ENCODE peak calls at places on chromosomes 6 and 20, in five cellular contexts. X is Panc1, C is upper lobe of left lung, H is breast epithelium, R is GM23338. G is an unnamed sample. For H3K4me1, the result is how much of the 10 kb centered on the place peaks cover.

GRCh38 chr20:8709627-8710026 is 359.3 kb upstream of the PLCB4 start:
- DNase-seq in X (no peak), C (no peak), H (no peak), R (no peak), G (no peak)

GRCh38 chr20:17431621-17432364 is 99.4 kb downstream of the BFSP1 start:
- DNase-seq in X (peak), C (peak), H (no peak), R (peak), G (no peak)

GRCh38 chr6:39495023-39495422 is 172.5 kb upstream of the KCNK16 start:
- DNase-seq in X (no peak), C (no peak), H (no peak), R (peak), G (no peak)

GRCh38 chr20:18363708-18364107 is 75.4 kb downstream of the ZNF133 start:
- DNase-seq in X (no peak), C (no peak), H (no peak), R (no peak), G (no peak)

GRCh38 chr6:40817369-40817768 is 221.7 kb downstream of the UNC5CL start:
- DNase-seq in X (no peak), C (no peak), H (no peak), R (no peak), G (no peak)

GRCh38 chr20:5135363-5136012 is 8.7 kb downstream of the CDS2 start:
- DNase-seq in X (no peak), C (no peak), H (no peak), R (no peak), G (no peak)

GRCh38 chr20:35006009-35006408 is 50.3 kb downstream of the MYH7B start:
- DNase-seq in X (no peak), C (no peak), H (peak), R (no peak), G (no peak)

GRCh38 chr6:21922086-21922485 is 328.5 kb downstream of the SOX4 start:
- DNase-seq in X (no peak), C (no peak), H (no peak), R (peak), G (no peak)

GRCh38 chr6:74645108-74645849 is 560.6 kb downstream of the COL12A1 start:
- DNase-seq in X (no peak), C (no peak), H (no peak), R (peak), G (no peak)

GRCh38 chr20:50518270-50518721 is 8.1 kb downstream of the PTPN1 start:
- DNase-seq in X (no peak), C (no peak), H (no peak), R (no peak), G (no peak)

GRCh38 chr6:158028876-158029275 is 47.2 kb downstream of the SYNJ2 start:
- DNase-seq in X (no peak), C (no peak), H (no peak), R (no peak), G (no peak)

GRCh38 chr6:144602523-144603180 is 317.5 kb downstream of the UTRN start:
- DNase-seq in X (no peak), C (no peak), H (no peak), R (no peak), G (no peak)

GRCh38 chr6:28725890-28726348 is 197.9 kb downstream of the TRIM27 start:
- DNase-seq in X (no peak), C (no peak), H (no peak), R (peak), G (peak)

GRCh38 chr6:79818471-79818870 is 128.9 kb downstream of the ELOVL4 start:
- DNase-seq in X (no peak), C (no peak), H (no peak), R (no peak), G (no peak)

GRCh38 chr6:93801101-93801847 is 381.9 kb upstream of the EPHA7 start:
- DNase-seq in X (no peak), C (no peak), H (no peak), R (peak), G (no peak)

GRCh38 chr20:57501461-57502330 is 23.2 kb downstream of the CTCFL start:
- DNase-seq in X (no peak), C (no peak), H (no peak), R (no peak), G (no peak)

GRCh38 chr20:18287546-18287914 is 797 bp upstream of the ZNF133 start:
- DNase-seq in X (no peak), C (peak), H (no peak), R (no peak), G (no peak)

GRCh38 chr6:107320126-107320525 is 139.2 kb downstream of the PDSS2 start:
- DNase-seq in X (no peak), C (no peak), H (no peak), R (no peak), G (no peak)

GRCh38 chr20:20435453-20435852 is 67.5 kb downstream of the INSM1 start:
- DNase-seq in X (no peak), C (no peak), H (no peak), R (peak), G (no peak)

GRCh38 chr6:44667226-44667625 is 279.7 kb downstream of the CDC5L start:
- DNase-seq in X (no peak), C (no peak), H (no peak), R (peak), G (no peak)

GRCh38 chr6:158072083-158072721 is 90.5 kb downstream of the SYNJ2 start:
- DNase-seq in X (no peak), C (peak), H (peak), R (peak), G (no peak)

GRCh38 chr6:167713088-167713475 is 113.6 kb upstream of the AFDN start:
- DNase-seq in X (no peak), C (no peak), H (no peak), R (no peak), G (no peak)

GRCh38 chr6:1589208-1589607 is 20.5 kb upstream of the FOXC1 start:
- DNase-seq in X (no peak), C (no peak), H (no peak), R (no peak), G (no peak)

GRCh38 chr20:54177378-54177777 is 3.6 kb upstream of the CYP24A1 start:
- DNase-seq in X (no peak), C (no peak), H (no peak), R (no peak), G (no peak)

GRCh38 chr20:59668926-59669325 is 64.6 kb downstream of the PHACTR3 start:
- DNase-seq in X (no peak), C (no peak), H (no peak), R (no peak), G (peak)

GRCh38 chr6:108559884-108560462 is 744 bp upstream of the FOXO3 start:
- DNase-seq in X (no peak), C (peak), H (peak), R (peak), G (peak)

GRCh38 chr6:12069891-12070529 is 57.9 kb downstream of the HIVEP1 start:
- DNase-seq in X (no peak), C (no peak), H (no peak), R (no peak), G (no peak)

GRCh38 chr6:92701425-92702096 is 717.8 kb downstream of the EPHA7 start:
- DNase-seq in X (no peak), C (no peak), H (no peak), R (peak), G (no peak)

GRCh38 chr6:2434911-2435310 is 189.5 kb upstream of the GMDS start:
- DNase-seq in X (no peak), C (no peak), H (no peak), R (no peak), G (no peak)

GRCh38 chr20:45832619-45833018 is 980 bp upstream of the SNX21 start:
- DNase-seq in X (no peak), C (no peak), H (no peak), R (no peak), G (no peak)

GRCh38 chr6:82608365-82608764 is 244.7 kb downstream of the TPBG start:
- DNase-seq in X (no peak), C (no peak), H (no peak), R (no peak), G (no peak)

GRCh38 chr20:12159266-12159665 is 241.6 kb downstream of the BTBD3 start:
- DNase-seq in X (no peak), C (no peak), H (no peak), R (no peak), G (no peak)

GRCh38 chr20:48823960-48824497 is 3.8 kb downstream of the PREX1 start:
- DNase-seq in X (no peak), C (no peak), H (no peak), R (no peak), G (no peak)

GRCh38 chr6:142008016-142008735 is 124.5 kb upstream of the GJE1 start:
- DNase-seq in X (no peak), C (no peak), H (no peak), R (peak), G (no peak)

GRCh38 chr20:64041040-64041780 is 5.2 kb downstream of the C20orf204 start:
- DNase-seq in X (no peak), C (no peak), H (no peak), R (peak), G (no peak)

GRCh38 chr20:64043768-64044167 is 5.7 kb downstream of the SOX18 start:
- DNase-seq in X (no peak), C (no peak), H (no peak), R (no peak), G (no peak)

GRCh38 chr20:64039293-64040160 is 3.5 kb downstream of the C20orf204 start:
- DNase-seq in X (no peak), C (no peak), H (no peak), R (peak), G (no peak)

GRCh38 chr20:64040231-64041039 is 4.5 kb downstream of the C20orf204 start:
- DNase-seq in X (no peak), C (no peak), H (no peak), R (no peak), G (no peak)

DNA sequence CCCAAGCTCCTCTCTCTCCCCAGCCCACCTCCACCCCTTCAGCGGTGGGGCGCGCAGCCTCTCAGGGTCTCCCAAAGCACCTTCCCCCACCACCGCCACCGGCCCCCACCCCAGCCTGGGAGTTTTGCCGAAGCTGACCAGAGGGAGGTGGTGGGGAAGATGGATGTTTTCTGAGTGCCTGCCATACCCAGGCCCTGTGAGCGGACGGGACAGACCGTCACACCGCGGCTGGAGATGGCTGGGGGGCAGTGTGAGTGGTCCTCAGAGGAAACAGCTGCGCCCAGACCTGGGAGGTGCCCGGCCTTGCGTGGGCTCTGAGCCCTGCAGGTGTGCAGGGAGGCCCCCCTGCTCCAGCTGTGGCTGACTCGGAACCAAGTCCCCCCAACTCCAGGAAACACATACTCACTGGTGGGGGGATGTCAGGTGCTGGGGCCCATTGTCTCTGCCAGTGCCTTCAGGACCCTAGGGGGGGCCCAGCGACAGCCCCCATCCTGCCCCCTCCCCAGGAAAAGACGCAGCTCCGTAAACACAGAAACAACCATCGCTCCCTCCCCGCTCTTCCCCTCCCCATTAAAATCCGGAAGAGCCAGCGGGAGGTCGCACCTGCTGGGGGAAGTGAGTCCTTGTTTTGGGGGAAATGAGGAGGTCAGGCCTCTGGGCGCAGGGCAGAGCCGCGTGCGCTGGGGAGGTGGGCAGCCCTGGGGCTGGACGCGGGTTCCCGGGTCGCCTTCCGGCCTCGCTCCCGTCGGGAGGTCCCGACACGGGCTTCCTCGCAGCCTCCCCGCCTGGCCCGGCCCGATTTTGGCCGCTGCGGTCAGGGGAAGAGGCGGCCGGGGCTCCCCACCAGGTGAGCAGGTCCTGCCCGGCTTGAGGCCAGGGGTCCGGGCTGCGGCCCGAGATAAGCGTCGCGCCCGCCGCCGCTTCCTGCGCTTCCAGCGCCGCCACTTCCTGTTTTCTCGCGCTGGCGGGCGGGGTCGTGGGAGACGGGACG is 6.1 kb downstream of the C20orf204 start:
- DNase-seq in X (no peak), C (no peak), H (no peak), R (peak), G (no peak)
- H3K4me1 ChIP-seq in X (under half), C (half or more), H (under half), R (under half), G (half or more)

DNA sequence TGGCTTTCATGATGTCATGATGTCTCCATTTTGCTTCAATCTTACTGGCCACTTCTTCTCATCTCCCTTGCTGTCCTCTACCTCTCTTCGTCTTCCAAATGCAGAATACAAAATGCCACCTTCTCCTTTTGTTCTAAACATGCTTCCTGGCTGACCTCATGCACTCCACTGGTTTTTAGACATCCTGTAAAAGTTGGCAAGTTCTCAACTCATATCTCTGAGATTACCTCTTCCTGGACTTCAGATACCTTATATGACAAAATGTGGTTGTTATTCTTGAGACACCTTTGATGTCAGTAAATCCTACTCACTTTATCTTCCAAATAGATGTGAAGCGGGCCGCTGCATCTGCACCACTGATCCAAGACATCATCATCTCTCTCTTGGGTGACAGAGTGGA is 212.7 kb upstream of the FOXA2 start:
- DNase-seq in X (no peak), C (no peak), H (no peak), R (no peak), G (no peak)
- TF ChIP-seq POLR2AphosphoS5 in X (no peak), C (no peak), H (no peak), R (no peak), G (no peak)

GRCh38 chr6:134602123-134602522 is 284.2 kb upstream of the SGK1 start:
- DNase-seq in X (no peak), C (no peak), H (no peak), R (no peak), G (no peak)
- H3K4me1 ChIP-seq in X (under half), C (under half), H (under half), R (under half), G (under half)

GRCh38 chr20:39165099-39165498 is 203.0 kb downstream of the DHX35 start:
- DNase-seq in X (no peak), C (no peak), H (no peak), R (no peak), G (no peak)
- TF ChIP-seq POLR2AphosphoS5 in X (no peak), C (no peak), H (no peak), R (no peak), G (no peak)

GRCh38 chr6:153976921-153977693 is 61.9 kb upstream of the OPRM1 start:
- DNase-seq in X (no peak), C (peak), H (no peak), R (no peak), G (no peak)

DNA sequence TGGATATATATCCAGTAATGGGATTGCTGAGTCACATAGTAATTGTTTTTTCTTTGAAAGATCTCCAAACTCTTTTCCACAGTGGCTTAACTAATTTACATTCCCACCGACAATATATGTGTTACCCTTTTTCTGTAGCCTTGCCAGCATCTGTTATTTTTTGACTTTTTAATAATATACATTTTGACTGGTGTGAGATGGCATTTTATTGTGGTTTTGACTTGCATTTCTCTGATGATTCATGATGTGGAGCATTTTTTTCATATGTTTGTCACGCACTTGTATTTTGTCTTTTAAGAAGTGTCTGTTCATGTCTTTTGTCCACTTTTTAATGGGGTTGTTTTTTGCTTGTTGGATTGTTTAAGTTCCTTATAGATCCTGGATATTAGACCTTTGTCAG is 58.9 kb upstream of the OPRM1 start:
- DNase-seq in X (no peak), C (no peak), H (no peak), R (no peak), G (no peak)
- H3K4me1 ChIP-seq in X (under half), C (under half), H (under half), R (under half), G (under half)